ENCODE peak calls at places on chromosomes 13 and 19, in ten cellular contexts. T is stimulated activated CD4-positive, alpha-beta T cell treated with anti-CD3 and anti-CD28 coated beads, Interleukin-15, amount 100 ng/mL, for 1 hour; Y is stimulated activated naive B cell treated with anti-CD40 and anti-IgM and Interleukin-4, amounts not matched to agents 10 μg/mL and 1 μg/mL and 100 μg/mL, for 72 hours; G is activated naive CD4-positive, alpha-beta T cell; Q is activated T-cell treated with anti-CD3 and anti-CD28 coated beads for 48 hours; B is C1 segment of cervical spinal cord; X is aorta; F is epithelial cell of proximal tubule; U is myocyte; R is cardiac fibroblast. M is an unnamed sample.

GRCh38 chr19:39247701-39248664 is 673 bp downstream of the IFNL4 start:
- DNase-seq in X (no peak), F (no peak), T (no peak), U (no peak), G (no peak), Y (no peak), B (no peak), R (no peak), Q (no peak), M (no peak)

GRCh38 chr19:3060852-3061182 is 1.5 kb downstream of the TLE5 start:
- DNase-seq in F (no peak), B (no peak), Y (no peak), G (no peak), Q (no peak), T (no peak), U (no peak), X (no peak), R (no peak), M (no peak)

GRCh38 chr13:93004919-93005318 is 221.7 kb upstream of the GPC6 start:
- DNase-seq in B (no peak), Y (no peak), G (no peak), U (no peak), Q (no peak), R (peak), F (no peak), T (no peak), X (no peak), M (no peak)

GRCh38 chr19:2327773-2328400 is 499 bp downstream of the LSM7 start:
- DNase-seq in Q (peak), Y (peak), B (peak), R (peak), F (peak), G (no peak), X (no peak), U (peak), T (no peak), M (peak)

GRCh38 chr19:45958320-45958719 is 15.3 kb downstream of the NOVA2 start:
- DNase-seq in X (no peak), Y (no peak), U (no peak), Q (no peak), B (no peak), G (no peak), T (no peak), F (no peak), R (no peak), M (no peak)

GRCh38 chr13:110449225-110450015 is 112.1 kb downstream of the RAB20 start:
- DNase-seq in U (no peak), T (no peak), G (no peak), F (no peak), B (no peak), Q (no peak), X (no peak), R (no peak), Y (no peak), M (no peak)

GRCh38 chr19:34399886-34400285 is 4.3 kb upstream of the PDCD2L start:
- DNase-seq in G (no peak), R (no peak), Q (no peak), X (no peak), B (no peak), F (no peak), Y (no peak), U (no peak), T (no peak), M (no peak)

GRCh38 chr13:68110178-68110768 is 880.1 kb upstream of the PCDH9 start:
- DNase-seq in R (no peak), B (no peak), X (no peak), Y (no peak), Q (no peak), T (no peak), F (no peak), U (no peak), G (no peak), M (no peak)

GRCh38 chr13:92991687-92992086 is 234.9 kb upstream of the GPC6 start:
- DNase-seq in X (no peak), G (no peak), R (peak), T (no peak), Q (no peak), U (peak), Y (no peak), F (no peak), B (no peak), M (no peak)

GRCh38 chr19:46713781-46714522 is 3.0 kb downstream of the PRKD2 start:
- DNase-seq in Y (peak), X (peak), F (peak), T (peak), B (no peak), Q (peak), G (peak), U (peak), R (peak), M (no peak)

GRCh38 chr13:42354246-42355117 is 82.5 kb downstream of the AKAP11 start:
- DNase-seq in F (no peak), Q (no peak), G (no peak), Y (no peak), B (no peak), R (peak), T (no peak), U (peak), X (no peak), M (no peak)

GRCh38 chr13:31913459-31913858 is 118.1 kb upstream of the FRY start:
- DNase-seq in R (peak), Y (no peak), Q (no peak), U (no peak), G (no peak), B (no peak), T (no peak), X (no peak), F (no peak), M (no peak)

GRCh38 chr13:100875392-100876043 is 200.9 kb upstream of the TMTC4 start:
- DNase-seq in F (peak), B (no peak), G (no peak), U (peak), R (peak), T (no peak), Y (no peak), X (no peak), Q (peak), M (peak)

GRCh38 chr13:46687810-46688209 is 109.2 kb downstream of the ESD start:
- DNase-seq in Q (no peak), B (no peak), T (no peak), U (peak), Y (no peak), X (no peak), R (peak), F (peak), G (no peak), M (peak)

GRCh38 chr13:65882810-65883209 is 1347.3 kb downstream of the PCDH9 start:
- DNase-seq in G (no peak), Y (no peak), Q (no peak), R (no peak), T (no peak), U (no peak), F (no peak), X (no peak), B (no peak), M (no peak)

GRCh38 chr19:49809155-49809986 is 3.7 kb downstream of the FUZ start:
- DNase-seq in X (peak), R (peak), F (no peak), G (no peak), Q (peak), U (peak), T (peak), B (peak), Y (peak), M (no peak)

GRCh38 chr19:40231544-40232424 is 5.3 kb upstream of the CCNP start:
- DNase-seq in G (no peak), X (no peak), R (peak), F (no peak), Q (no peak), U (no peak), B (no peak), T (no peak), Y (no peak), M (no peak)

M was measured in HS-27A.